ENCODE peak calls at places on chromosomes 6 and 20, in seven cellular contexts. One of them, this sample, is unnamed.

GRCh38 chr20:7893019-7893730 is 47.1 kb downstream of the HAO1 start:
- DNase-seq in stimulated activated CD4-positive, alpha-beta T cell treated with anti-CD3 and anti-CD28 coated beads, Interleukin-15, amount 100 ng/mL, for 1 hour: no peak
- DNase-seq in NCI-H1105 treated with DMSO at 0.1 percent for 48 hours: no peak
- DNase-seq in posterior vena cava: no peak
- DNase-seq in CMK: no peak
- DNase-seq in activated T-helper 9 cell treated with anti-CD3 and anti-CD28 coated beads, Interleukin-2, amount 50 U/mL, for 16 hours: no peak
- DNase-seq in head of caudate nucleus: no peak
- DNase-seq in this sample: no peak

GRCh38 chr6:158053377-158054313 is 72.0 kb downstream of the SYNJ2 start:
- DNase-seq in NCI-H1105 treated with DMSO at 0.1 percent for 48 hours: no peak
- DNase-seq in head of caudate nucleus: no peak
- DNase-seq in stimulated activated CD4-positive, alpha-beta T cell treated with anti-CD3 and anti-CD28 coated beads, Interleukin-15, amount 100 ng/mL, for 1 hour: no peak
- DNase-seq in CMK: no peak
- DNase-seq in posterior vena cava: no peak
- DNase-seq in activated T-helper 9 cell treated with anti-CD3 and anti-CD28 coated beads, Interleukin-2, amount 50 U/mL, for 16 hours: no peak
- DNase-seq in this sample: no peak

GRCh38 chr6:41272591-41273175 is 13.8 kb downstream of the TREM1 start:
- DNase-seq in posterior vena cava: no peak
- DNase-seq in activated T-helper 9 cell treated with anti-CD3 and anti-CD28 coated beads, Interleukin-2, amount 50 U/mL, for 16 hours: no peak
- DNase-seq in CMK: no peak
- DNase-seq in stimulated activated CD4-positive, alpha-beta T cell treated with anti-CD3 and anti-CD28 coated beads, Interleukin-15, amount 100 ng/mL, for 1 hour: no peak
- DNase-seq in NCI-H1105 treated with DMSO at 0.1 percent for 48 hours: no peak
- DNase-seq in head of caudate nucleus: no peak
- DNase-seq in this sample: no peak

GRCh38 chr6:79313254-79313653 is 78.8 kb upstream of the HMGN3 start:
- DNase-seq in head of caudate nucleus: peak; percentile 69
- DNase-seq in CMK: no peak
- DNase-seq in stimulated activated CD4-positive, alpha-beta T cell treated with anti-CD3 and anti-CD28 coated beads, Interleukin-15, amount 100 ng/mL, for 1 hour: no peak
- DNase-seq in posterior vena cava: no peak
- DNase-seq in NCI-H1105 treated with DMSO at 0.1 percent for 48 hours: no peak
- DNase-seq in activated T-helper 9 cell treated with anti-CD3 and anti-CD28 coated beads, Interleukin-2, amount 50 U/mL, for 16 hours: no peak
- DNase-seq in this sample: no peak

GRCh38 chr6:4575724-4576123 is 200.5 kb upstream of the CDYL start:
- DNase-seq in head of caudate nucleus: no peak
- DNase-seq in CMK: no peak
- DNase-seq in activated T-helper 9 cell treated with anti-CD3 and anti-CD28 coated beads, Interleukin-2, amount 50 U/mL, for 16 hours: no peak
- DNase-seq in NCI-H1105 treated with DMSO at 0.1 percent for 48 hours: no peak
- DNase-seq in posterior vena cava: no peak
- DNase-seq in stimulated activated CD4-positive, alpha-beta T cell treated with anti-CD3 and anti-CD28 coated beads, Interleukin-15, amount 100 ng/mL, for 1 hour: no peak
- DNase-seq in this sample: no peak

GRCh38 chr6:118574051-118574865 is 26.2 kb downstream of the PLN start:
- DNase-seq in activated T-helper 9 cell treated with anti-CD3 and anti-CD28 coated beads, Interleukin-2, amount 50 U/mL, for 16 hours: no peak
- DNase-seq in stimulated activated CD4-positive, alpha-beta T cell treated with anti-CD3 and anti-CD28 coated beads, Interleukin-15, amount 100 ng/mL, for 1 hour: no peak
- DNase-seq in CMK: no peak
- DNase-seq in head of caudate nucleus: no peak
- DNase-seq in posterior vena cava: no peak
- DNase-seq in NCI-H1105 treated with DMSO at 0.1 percent for 48 hours: peak; percentile 72
- DNase-seq in this sample: no peak

GRCh38 chr20:20491784-20492145 is 123.9 kb downstream of the INSM1 start:
- DNase-seq in activated T-helper 9 cell treated with anti-CD3 and anti-CD28 coated beads, Interleukin-2, amount 50 U/mL, for 16 hours: no peak
- DNase-seq in CMK: no peak
- DNase-seq in stimulated activated CD4-positive, alpha-beta T cell treated with anti-CD3 and anti-CD28 coated beads, Interleukin-15, amount 100 ng/mL, for 1 hour: no peak
- DNase-seq in head of caudate nucleus: peak; percentile 11
- DNase-seq in NCI-H1105 treated with DMSO at 0.1 percent for 48 hours: no peak
- DNase-seq in posterior vena cava: no peak
- DNase-seq in this sample: no peak

GRCh38 chr6:67689329-67689728 is 945.8 kb upstream of the ADGRB3 start:
- DNase-seq in posterior vena cava: no peak
- DNase-seq in NCI-H1105 treated with DMSO at 0.1 percent for 48 hours: no peak
- DNase-seq in activated T-helper 9 cell treated with anti-CD3 and anti-CD28 coated beads, Interleukin-2, amount 50 U/mL, for 16 hours: no peak
- DNase-seq in stimulated activated CD4-positive, alpha-beta T cell treated with anti-CD3 and anti-CD28 coated beads, Interleukin-15, amount 100 ng/mL, for 1 hour: no peak
- DNase-seq in CMK: no peak
- DNase-seq in head of caudate nucleus: no peak
- DNase-seq in this sample: no peak

GRCh38 chr20:4711511-4711910 is 10.2 kb upstream of the PRND start:
- DNase-seq in CMK: no peak
- DNase-seq in stimulated activated CD4-positive, alpha-beta T cell treated with anti-CD3 and anti-CD28 coated beads, Interleukin-15, amount 100 ng/mL, for 1 hour: no peak
- DNase-seq in head of caudate nucleus: no peak
- DNase-seq in NCI-H1105 treated with DMSO at 0.1 percent for 48 hours: no peak
- DNase-seq in activated T-helper 9 cell treated with anti-CD3 and anti-CD28 coated beads, Interleukin-2, amount 50 U/mL, for 16 hours: no peak
- DNase-seq in posterior vena cava: no peak
- DNase-seq in this sample: no peak

GRCh38 chr6:156590482-156590881 is 186.7 kb upstream of the ARID1B start:
- DNase-seq in CMK: no peak
- DNase-seq in stimulated activated CD4-positive, alpha-beta T cell treated with anti-CD3 and anti-CD28 coated beads, Interleukin-15, amount 100 ng/mL, for 1 hour: no peak
- DNase-seq in head of caudate nucleus: no peak
- DNase-seq in posterior vena cava: no peak
- DNase-seq in NCI-H1105 treated with DMSO at 0.1 percent for 48 hours: no peak
- DNase-seq in activated T-helper 9 cell treated with anti-CD3 and anti-CD28 coated beads, Interleukin-2, amount 50 U/mL, for 16 hours: no peak
- DNase-seq in this sample: no peak

GRCh38 chr6:18763086-18763485 is 375.9 kb downstream of the RNF144B start:
- DNase-seq in posterior vena cava: no peak
- DNase-seq in activated T-helper 9 cell treated with anti-CD3 and anti-CD28 coated beads, Interleukin-2, amount 50 U/mL, for 16 hours: no peak
- DNase-seq in NCI-H1105 treated with DMSO at 0.1 percent for 48 hours: no peak
- DNase-seq in head of caudate nucleus: no peak
- DNase-seq in stimulated activated CD4-positive, alpha-beta T cell treated with anti-CD3 and anti-CD28 coated beads, Interleukin-15, amount 100 ng/mL, for 1 hour: no peak
- DNase-seq in CMK: no peak
- DNase-seq in this sample: no peak

GRCh38 chr6:163790296-163790840 is 375.9 kb downstream of the QKI start:
- DNase-seq in posterior vena cava: no peak
- DNase-seq in activated T-helper 9 cell treated with anti-CD3 and anti-CD28 coated beads, Interleukin-2, amount 50 U/mL, for 16 hours: no peak
- DNase-seq in head of caudate nucleus: no peak
- DNase-seq in CMK: no peak
- DNase-seq in stimulated activated CD4-positive, alpha-beta T cell treated with anti-CD3 and anti-CD28 coated beads, Interleukin-15, amount 100 ng/mL, for 1 hour: no peak
- DNase-seq in NCI-H1105 treated with DMSO at 0.1 percent for 48 hours: no peak
- DNase-seq in this sample: no peak

GRCh38 chr20:10761232-10761631 is 87.4 kb upstream of the JAG1 start:
- DNase-seq in NCI-H1105 treated with DMSO at 0.1 percent for 48 hours: no peak
- DNase-seq in head of caudate nucleus: no peak
- DNase-seq in CMK: no peak
- DNase-seq in posterior vena cava: no peak
- DNase-seq in activated T-helper 9 cell treated with anti-CD3 and anti-CD28 coated beads, Interleukin-2, amount 50 U/mL, for 16 hours: no peak
- DNase-seq in stimulated activated CD4-positive, alpha-beta T cell treated with anti-CD3 and anti-CD28 coated beads, Interleukin-15, amount 100 ng/mL, for 1 hour: no peak
- DNase-seq in this sample: no peak